ENCODE peak calls at places on chromosomes 6 and 20, in seven cellular contexts. One of them, this sample, is unnamed. For H3K27me3, the result is how much of the 10 kb centered on the place peaks cover.

GRCh38 chr6:130167655-130168054 is 55.1 kb downstream of the SAMD3 start:
- DNase-seq in breast epithelium: no peak
- DNase-seq in ovary: no peak
- DNase-seq in heart left ventricle: no peak
- DNase-seq in IMR-90: peak
- DNase-seq in thyroid gland: no peak
- DNase-seq in sigmoid colon: no peak
- DNase-seq in this sample: no peak

GRCh38 chr6:135972120-135972519 is 120.6 kb downstream of the PDE7B start:
- DNase-seq in breast epithelium: no peak
- DNase-seq in ovary: no peak
- DNase-seq in heart left ventricle: no peak
- DNase-seq in IMR-90: no peak
- DNase-seq in thyroid gland: no peak
- DNase-seq in sigmoid colon: no peak
- DNase-seq in this sample: no peak

GRCh38 chr6:158621694-158622544 is 22.6 kb downstream of the DYNLT1 start:
- DNase-seq in breast epithelium: no peak
- DNase-seq in ovary: no peak
- DNase-seq in heart left ventricle: no peak
- DNase-seq in IMR-90: no peak
- DNase-seq in thyroid gland: no peak
- DNase-seq in sigmoid colon: peak
- DNase-seq in this sample: no peak

GRCh38 chr6:13234130-13234529 is 94.2 kb downstream of the TBC1D7 start:
- DNase-seq in breast epithelium: no peak
- DNase-seq in ovary: no peak
- DNase-seq in heart left ventricle: no peak
- DNase-seq in IMR-90: no peak
- DNase-seq in thyroid gland: no peak
- DNase-seq in sigmoid colon: no peak
- DNase-seq in this sample: no peak

GRCh38 chr6:138981416-138981815 is 6.6 kb downstream of the REPS1 start:
- DNase-seq in breast epithelium: no peak
- DNase-seq in ovary: no peak
- DNase-seq in heart left ventricle: no peak
- DNase-seq in IMR-90: no peak
- DNase-seq in thyroid gland: no peak
- DNase-seq in sigmoid colon: no peak
- DNase-seq in this sample: peak

GRCh38 chr20:32068174-32068573 is 16.1 kb downstream of the HCK start:
- DNase-seq in breast epithelium: no peak
- DNase-seq in ovary: no peak
- DNase-seq in heart left ventricle: no peak
- DNase-seq in IMR-90: no peak
- DNase-seq in thyroid gland: no peak
- DNase-seq in sigmoid colon: no peak
- DNase-seq in this sample: no peak

GRCh38 chr20:53943522-53944291 is 126.7 kb downstream of the BCAS1 start:
- DNase-seq in breast epithelium: no peak
- DNase-seq in ovary: no peak
- DNase-seq in heart left ventricle: no peak
- DNase-seq in IMR-90: peak
- DNase-seq in thyroid gland: peak
- DNase-seq in sigmoid colon: no peak
- DNase-seq in this sample: peak

GRCh38 chr20:12012241-12013222 is 94.8 kb downstream of the BTBD3 start:
- DNase-seq in breast epithelium: no peak
- DNase-seq in ovary: no peak
- DNase-seq in heart left ventricle: peak
- DNase-seq in IMR-90: peak
- DNase-seq in thyroid gland: no peak
- DNase-seq in sigmoid colon: no peak
- DNase-seq in this sample: peak

GRCh38 chr6:119207973-119208725 is 129.7 kb upstream of the FAM184A start:
- DNase-seq in breast epithelium: no peak
- DNase-seq in ovary: no peak
- DNase-seq in heart left ventricle: no peak
- DNase-seq in IMR-90: peak
- DNase-seq in thyroid gland: no peak
- DNase-seq in sigmoid colon: no peak
- DNase-seq in this sample: no peak

GRCh38 chr20:13777171-13777601 is 7.5 kb downstream of the ESF1 start:
- DNase-seq in breast epithelium: no peak
- DNase-seq in ovary: no peak
- DNase-seq in heart left ventricle: no peak
- DNase-seq in IMR-90: peak
- DNase-seq in thyroid gland: no peak
- DNase-seq in sigmoid colon: no peak
- DNase-seq in this sample: no peak

GRCh38 chr6:117761610-117762009 is 86.3 kb downstream of the NUS1 start:
- DNase-seq in breast epithelium: no peak
- DNase-seq in ovary: no peak
- DNase-seq in heart left ventricle: no peak
- DNase-seq in IMR-90: no peak
- DNase-seq in thyroid gland: no peak
- DNase-seq in sigmoid colon: no peak
- DNase-seq in this sample: no peak

GRCh38 chr20:19212524-19213502 is at the start of gene SLC24A3:
- DNase-seq in breast epithelium: peak
- DNase-seq in ovary: peak
- DNase-seq in heart left ventricle: peak
- DNase-seq in IMR-90: no peak
- DNase-seq in thyroid gland: peak
- DNase-seq in sigmoid colon: peak
- DNase-seq in this sample: peak

GRCh38 chr20:3560162-3560561 is 89.3 kb downstream of the ATRN start:
- DNase-seq in breast epithelium: no peak
- DNase-seq in ovary: no peak
- DNase-seq in heart left ventricle: no peak
- DNase-seq in IMR-90: no peak
- DNase-seq in thyroid gland: no peak
- DNase-seq in sigmoid colon: no peak
- DNase-seq in this sample: no peak

GRCh38 chr6:68575765-68576439 is 59.2 kb upstream of the ADGRB3 start:
- DNase-seq in breast epithelium: no peak
- DNase-seq in ovary: no peak
- DNase-seq in heart left ventricle: no peak
- DNase-seq in IMR-90: no peak
- DNase-seq in thyroid gland: peak
- DNase-seq in sigmoid colon: peak
- DNase-seq in this sample: peak

GRCh38 chr20:11153819-11154218 is 480.0 kb upstream of the JAG1 start:
- DNase-seq in breast epithelium: no peak
- DNase-seq in ovary: no peak
- DNase-seq in heart left ventricle: no peak
- DNase-seq in IMR-90: peak
- DNase-seq in thyroid gland: no peak
- DNase-seq in sigmoid colon: no peak
- DNase-seq in this sample: no peak

DNA sequence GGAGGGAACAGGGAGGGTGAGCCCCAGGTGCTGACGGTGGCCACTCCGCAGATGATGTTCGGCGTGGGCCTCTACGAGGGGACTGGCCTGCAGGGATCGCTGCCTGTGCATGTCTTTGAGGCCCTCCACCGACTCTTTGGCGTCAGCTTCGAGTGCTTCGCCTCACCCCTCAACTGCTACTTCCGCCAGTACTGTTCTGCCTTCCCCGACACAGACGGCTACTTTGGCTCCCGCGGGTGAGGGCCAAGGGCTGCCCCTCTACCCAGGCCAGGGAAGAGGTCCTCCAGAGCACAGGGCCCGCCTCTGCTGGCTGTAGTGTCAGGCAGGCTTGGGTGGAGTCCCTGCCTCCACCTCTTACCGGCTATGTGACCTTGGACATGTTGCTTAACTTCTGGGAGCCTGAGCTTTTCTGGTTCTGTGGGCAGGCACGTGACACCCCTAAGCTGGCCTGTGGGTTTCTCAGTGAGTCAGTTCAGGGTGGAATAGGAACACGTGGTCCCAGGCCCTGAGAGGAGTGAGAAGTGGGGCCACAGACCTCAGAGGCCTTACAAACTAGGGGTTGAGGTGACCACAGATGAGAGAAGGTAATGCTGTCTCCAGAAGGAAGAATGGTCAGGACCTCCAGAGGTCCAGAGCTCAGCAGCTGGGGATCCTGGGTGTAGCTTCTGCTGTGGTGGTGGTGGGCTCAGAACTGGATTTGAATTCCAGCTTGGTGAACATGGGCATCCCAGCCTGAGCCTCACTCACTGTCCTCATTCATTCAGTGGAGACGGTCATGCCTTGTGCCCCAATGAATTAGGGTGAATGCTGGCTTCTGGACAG is 11.9 kb downstream of the PCIF1 start:
- DNase-seq in breast epithelium: peak
- DNase-seq in ovary: peak
- DNase-seq in heart left ventricle: no peak
- DNase-seq in IMR-90: no peak
- DNase-seq in thyroid gland: peak
- DNase-seq in sigmoid colon: peak
- DNase-seq in this sample: peak
- TF ChIP-seq POLR2A in breast epithelium: no peak
- TF ChIP-seq POLR2A in ovary: no peak
- TF ChIP-seq POLR2A in heart left ventricle: no peak
- TF ChIP-seq POLR2A in IMR-90: no peak
- TF ChIP-seq POLR2A in thyroid gland: no peak
- TF ChIP-seq POLR2A in sigmoid colon: no peak
- TF ChIP-seq POLR2A in this sample: no peak

DNA sequence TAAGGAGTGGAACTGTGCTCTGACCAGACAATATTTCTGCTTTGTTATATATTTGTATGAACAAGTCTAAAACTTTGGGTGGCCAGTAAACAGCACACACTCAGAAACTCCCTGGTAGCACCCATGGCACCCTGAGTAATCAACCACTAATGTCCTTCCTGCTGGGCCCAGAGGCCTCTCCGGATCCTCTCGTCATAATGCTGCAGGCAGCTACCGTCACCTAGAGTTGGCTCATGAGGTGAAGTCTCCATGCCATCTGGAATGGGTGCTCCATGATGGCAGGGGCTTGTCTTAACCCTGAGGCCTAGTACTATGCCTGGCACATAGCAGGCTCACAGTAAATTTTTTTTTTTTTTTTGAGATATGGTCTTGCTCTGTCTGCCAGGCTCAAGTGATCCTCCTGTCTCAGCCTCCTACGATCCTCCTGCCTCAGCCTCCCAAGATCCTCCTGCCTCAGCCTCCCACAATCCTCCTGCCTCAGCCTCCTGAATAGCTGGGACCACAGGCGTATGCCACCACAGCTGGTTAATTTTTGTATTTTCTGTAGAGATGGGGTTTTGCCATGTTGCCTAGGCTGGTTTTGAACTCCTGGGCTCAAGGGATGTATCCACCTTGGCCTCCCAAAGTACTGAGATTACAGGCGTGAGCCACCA is 3.0 kb upstream of the SDCBP2 start:
- DNase-seq in breast epithelium: peak
- DNase-seq in ovary: no peak
- DNase-seq in heart left ventricle: peak
- DNase-seq in IMR-90: no peak
- DNase-seq in thyroid gland: no peak
- DNase-seq in sigmoid colon: no peak
- DNase-seq in this sample: peak
- H3K27ac ChIP-seq in breast epithelium: peak
- H3K27ac ChIP-seq in ovary: no peak
- H3K27ac ChIP-seq in heart left ventricle: peak
- H3K27ac ChIP-seq in IMR-90: no peak
- H3K27ac ChIP-seq in thyroid gland: peak
- H3K27ac ChIP-seq in sigmoid colon: no peak
- H3K27ac ChIP-seq in this sample: no peak

DNA sequence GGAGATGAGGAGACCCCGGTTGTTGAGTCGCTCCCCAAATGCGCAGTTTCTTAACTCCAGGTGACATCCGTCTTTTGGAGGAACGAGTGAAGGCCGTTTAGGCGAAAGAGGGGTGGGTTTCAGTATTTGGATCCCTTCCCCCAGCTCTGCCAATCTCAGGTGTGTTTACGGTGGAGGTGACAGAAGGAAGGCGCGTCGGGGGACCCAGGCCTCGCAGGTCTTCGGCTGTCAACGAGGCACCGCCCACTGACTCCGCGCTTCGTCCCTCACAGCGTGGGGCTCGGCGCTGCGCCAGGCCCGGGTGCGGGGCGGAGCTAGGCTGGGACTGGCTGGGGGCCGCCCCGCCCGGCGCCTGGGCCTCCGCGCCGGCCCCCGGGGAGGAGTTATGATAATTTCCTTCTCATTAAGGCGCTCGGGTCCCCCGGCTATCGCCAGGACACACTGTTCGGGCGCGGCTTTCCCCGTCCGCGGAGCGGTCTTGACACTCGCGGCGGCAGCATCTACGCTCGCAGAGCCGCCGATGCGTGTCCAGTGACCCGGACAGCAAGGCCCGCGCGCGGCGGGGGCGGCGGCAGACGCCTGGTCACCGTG is at the start of gene TFAP2C:
- DNase-seq in breast epithelium: peak
- DNase-seq in ovary: peak
- DNase-seq in heart left ventricle: peak
- DNase-seq in IMR-90: no peak
- DNase-seq in thyroid gland: peak
- DNase-seq in sigmoid colon: peak
- DNase-seq in this sample: peak
- H3K27me3 ChIP-seq in breast epithelium: under half
- H3K27me3 ChIP-seq in ovary: under half
- H3K27me3 ChIP-seq in heart left ventricle: half or more
- H3K27me3 ChIP-seq in IMR-90: half or more
- H3K27me3 ChIP-seq in thyroid gland: under half
- H3K27me3 ChIP-seq in sigmoid colon: half or more
- H3K27me3 ChIP-seq in this sample: under half

DNA sequence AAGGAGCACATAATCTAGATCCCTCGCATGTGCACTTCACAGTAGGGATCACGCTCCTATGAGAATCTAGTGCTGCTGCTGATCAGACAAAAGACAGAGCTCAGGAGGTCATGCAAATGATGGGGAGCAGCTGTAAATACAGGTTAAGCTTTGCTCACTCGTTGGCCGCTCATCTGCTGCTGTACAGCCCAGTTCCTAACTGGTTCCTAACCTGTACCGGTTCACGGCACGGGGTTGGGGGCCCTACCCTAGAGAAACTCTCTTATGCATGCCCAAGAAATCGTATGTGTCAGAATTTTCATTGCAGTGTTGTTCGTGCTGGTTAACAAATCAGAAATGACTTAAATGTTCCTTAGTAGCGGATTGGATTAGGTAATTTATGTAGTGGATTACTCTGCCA is 116.1 kb downstream of the CDH26 start:
- DNase-seq in breast epithelium: no peak
- DNase-seq in ovary: no peak
- DNase-seq in heart left ventricle: no peak
- DNase-seq in IMR-90: no peak
- DNase-seq in thyroid gland: no peak
- DNase-seq in sigmoid colon: peak
- DNase-seq in this sample: no peak
- TF ChIP-seq POLR2A in breast epithelium: no peak
- TF ChIP-seq POLR2A in ovary: no peak
- TF ChIP-seq POLR2A in heart left ventricle: no peak
- TF ChIP-seq POLR2A in IMR-90: no peak
- TF ChIP-seq POLR2A in thyroid gland: no peak
- TF ChIP-seq POLR2A in sigmoid colon: no peak
- TF ChIP-seq POLR2A in this sample: no peak

GRCh38 chr6:153602387-153602786 is 436.7 kb upstream of the OPRM1 start:
- DNase-seq in breast epithelium: no peak
- DNase-seq in ovary: no peak
- DNase-seq in heart left ventricle: no peak
- DNase-seq in IMR-90: no peak
- DNase-seq in thyroid gland: no peak
- DNase-seq in sigmoid colon: no peak
- DNase-seq in this sample: no peak
- H3K27ac ChIP-seq in breast epithelium: no peak
- H3K27ac ChIP-seq in ovary: no peak
- H3K27ac ChIP-seq in heart left ventricle: no peak
- H3K27ac ChIP-seq in IMR-90: no peak
- H3K27ac ChIP-seq in thyroid gland: no peak
- H3K27ac ChIP-seq in sigmoid colon: no peak
- H3K27ac ChIP-seq in this sample: no peak

GRCh38 chr6:10883312-10884244 is 1.7 kb upstream of the GCM2 start:
- DNase-seq in breast epithelium: no peak
- DNase-seq in ovary: no peak
- DNase-seq in heart left ventricle: no peak
- DNase-seq in IMR-90: no peak
- DNase-seq in thyroid gland: no peak
- DNase-seq in sigmoid colon: no peak
- DNase-seq in this sample: no peak
- H3K27me3 ChIP-seq in breast epithelium: under half
- H3K27me3 ChIP-seq in ovary: under half
- H3K27me3 ChIP-seq in heart left ventricle: half or more
- H3K27me3 ChIP-seq in IMR-90: half or more
- H3K27me3 ChIP-seq in thyroid gland: half or more
- H3K27me3 ChIP-seq in sigmoid colon: half or more
- H3K27me3 ChIP-seq in this sample: under half

This sample was measured in testis.